ENCODE peak calls at places on chromosomes 3 and 15, in six cellular contexts. A is lower lobe of right lung, U is astrocyte of the spinal cord, X is adrenal gland, I is endothelial cell, K is tibial artery. P is an unnamed sample.

GRCh38 chr15:43911235-43911661 is 84.4 kb downstream of the WDR76 start:
- DNase-seq in K (peak; percentile 57), X (no peak), A (no peak), I (no peak), U (peak; percentile 99), P (no peak)

GRCh38 chr15:44163370-44163769 is 31.7 kb downstream of the FRMD5 start:
- DNase-seq in K (no peak), X (no peak), I (no peak), U (no peak), A (no peak), P (no peak)

GRCh38 chr15:78909791-78910228 is 35.0 kb downstream of the CTSH start:
- DNase-seq in I (peak; percentile 70), U (peak; percentile 43), X (no peak), K (no peak), A (no peak), P (no peak)

GRCh38 chr3:46709721-46710120 is 7.9 kb downstream of the PRSS50 start:
- DNase-seq in U (no peak), X (no peak), A (peak; percentile 36), K (no peak), I (no peak), P (no peak)

GRCh38 chr3:72346526-72346926 is 501.7 kb downstream of the SHQ1 start:
- DNase-seq in X (peak; percentile 26), A (no peak), U (peak; percentile 96), K (peak; percentile 41), I (no peak), P (peak; percentile 73)

GRCh38 chr3:30778923-30779322 is 115.5 kb downstream of the GADL1 start:
- DNase-seq in I (no peak), K (no peak), U (no peak), X (no peak), A (no peak), P (no peak)

GRCh38 chr15:39232512-39232911 is 348.4 kb upstream of the THBS1 start:
- DNase-seq in K (no peak), I (no peak), U (peak; percentile 83), A (no peak), X (no peak), P (no peak)

GRCh38 chr15:98823012-98823458 is 174.7 kb downstream of the IGF1R start:
- DNase-seq in U (peak; percentile 92), A (no peak), K (no peak), I (no peak), X (no peak), P (no peak)

GRCh38 chr3:70737656-70738309 is 425.3 kb upstream of the MDFIC2 start:
- DNase-seq in X (no peak), K (no peak), U (no peak), I (no peak), A (no peak), P (no peak)

GRCh38 chr3:20682573-20682972 is 496.6 kb upstream of the SGO1 start:
- DNase-seq in K (no peak), X (no peak), A (no peak), U (peak; percentile 79), I (no peak), P (no peak)

GRCh38 chr3:61666615-61667320 is 105.4 kb downstream of the PTPRG start:
- DNase-seq in K (no peak), I (no peak), U (no peak), A (no peak), X (no peak), P (no peak)

GRCh38 chr15:60328852-60329443 is 68.8 kb downstream of the ANXA2 start:
- DNase-seq in U (peak; percentile 40), I (peak; percentile 33), K (no peak), X (no peak), A (no peak), P (no peak)

GRCh38 chr3:99562138-99562537 is 76.3 kb upstream of the COL8A1 start:
- DNase-seq in U (peak; percentile 57), K (no peak), X (no peak), A (no peak), I (peak; percentile 31), P (no peak)

GRCh38 chr3:66478923-66479322 is 21.9 kb downstream of the LRIG1 start:
- DNase-seq in A (no peak), U (no peak), K (no peak), I (no peak), X (no peak), P (no peak)

GRCh38 chr3:194682651-194683310 is 2.9 kb upstream of the FAM43A start:
- DNase-seq in A (peak; percentile 60), U (peak; percentile 88), K (peak; percentile 67), I (peak; percentile 68), X (peak; percentile 77), P (peak; percentile 85)

GRCh38 chr3:106813742-106814141 is 563.5 kb upstream of the CCDC54 start:
- DNase-seq in I (no peak), K (no peak), U (no peak), X (no peak), A (no peak), P (no peak)

GRCh38 chr3:182464513-182465145 is 328.7 kb upstream of the ATP11B start:
- DNase-seq in I (no peak), U (no peak), A (no peak), K (no peak), X (no peak), P (no peak)

GRCh38 chr15:26772588-26773484 is at the start of gene GABRB3:
- DNase-seq in I (peak; percentile 45), A (peak; percentile 55), X (peak; percentile 34), U (no peak), K (no peak), P (no peak)

GRCh38 chr15:39132071-39132470 is 448.8 kb upstream of the THBS1 start:
- DNase-seq in U (no peak), A (no peak), X (no peak), I (no peak), K (no peak), P (no peak)

GRCh38 chr3:53809764-53810400 is 36.3 kb downstream of the CHDH start:
- DNase-seq in K (no peak), U (no peak), X (no peak), A (no peak), I (no peak), P (no peak)

GRCh38 chr3:25428003-25428861 is at the start of gene RARB:
- DNase-seq in A (peak; percentile 56), U (peak; percentile 97), K (peak; percentile 76), X (peak; percentile 79), I (peak; percentile 39), P (peak; percentile 84)

GRCh38 chr15:99176757-99177156 is 71.9 kb downstream of the SYNM start:
- DNase-seq in I (no peak), A (no peak), X (no peak), U (no peak), K (no peak), P (no peak)

GRCh38 chr3:69079269-69080159 is 651 bp downstream of the UBA3 start:
- DNase-seq in X (no peak), K (no peak), U (no peak), I (peak; percentile 33), A (no peak), P (no peak)

GRCh38 chr3:187292631-187293513 is 1.3 kb upstream of the MASP1 start:
- DNase-seq in X (no peak), U (no peak), K (no peak), I (no peak), A (no peak), P (no peak)

GRCh38 chr15:50181206-50181982 is 602 bp upstream of the SLC27A2 start:
- DNase-seq in U (no peak), I (no peak), K (no peak), A (no peak), X (no peak), P (no peak)

GRCh38 chr15:66702770-66703539 is 919 bp downstream of the SMAD6 start:
- DNase-seq in I (peak; percentile 28), A (peak; percentile 59), X (no peak), K (no peak), U (no peak), P (no peak)

GRCh38 chr3:119301662-119302061 is 7.5 kb downstream of the ARHGAP31 start:
- DNase-seq in U (no peak), K (no peak), I (no peak), A (peak; percentile 58), X (no peak), P (no peak)

GRCh38 chr15:99911824-99912223 is 178.6 kb upstream of the LYSMD4 start:
- DNase-seq in I (no peak), K (no peak), X (no peak), U (no peak), A (no peak), P (no peak)

GRCh38 chr3:194418671-194419070 is 19.6 kb upstream of the GP5 start:
- DNase-seq in K (no peak), U (no peak), I (no peak), X (no peak), A (no peak), P (no peak)

GRCh38 chr3:169323580-169324453 is 339.7 kb downstream of the MECOM start:
- DNase-seq in A (no peak), K (no peak), I (peak; percentile 6), U (peak; percentile 54), X (no peak), P (no peak)

GRCh38 chr15:98937413-98938104 is 70.0 kb downstream of the PGPEP1L start:
- DNase-seq in X (no peak), I (no peak), K (no peak), A (no peak), U (no peak), P (no peak)

GRCh38 chr15:98596131-98596530 is 52.2 kb upstream of the IGF1R start:
- DNase-seq in X (no peak), K (no peak), U (no peak), A (no peak), I (no peak), P (no peak)

GRCh38 chr3:124492824-124493223 is 237.4 kb upstream of the UMPS start:
- DNase-seq in A (peak; percentile 49), U (peak; percentile 37), I (peak; percentile 43), K (no peak), X (peak; percentile 71), P (no peak)
- TF ChIP-seq CTCF in A (peak; percentile 37), U (peak; percentile 38), I (no peak), K (peak; percentile 37), X (peak; percentile 50), P (no peak)

GRCh38 chr3:4885322-4885721 is 93.9 kb upstream of the BHLHE40 start:
- DNase-seq in X (no peak), A (no peak), U (peak; percentile 75), K (no peak), I (no peak), P (no peak)
- TF ChIP-seq CTCF in X (no peak), A (no peak), U (no peak), K (no peak), I (no peak), P (no peak)

GRCh38 chr3:178320481-178321352 is 215.5 kb upstream of the KCNMB2 start:
- DNase-seq in K (no peak), I (no peak), U (peak; percentile 77), A (no peak), X (peak; percentile 30), P (no peak)

GRCh38 chr3:178318440-178318839 is 217.8 kb upstream of the KCNMB2 start:
- DNase-seq in I (no peak), U (no peak), K (no peak), A (no peak), X (no peak), P (no peak)

GRCh38 chr3:178318957-178319528 is 217.2 kb upstream of the KCNMB2 start:
- DNase-seq in X (no peak), K (no peak), I (no peak), A (no peak), U (no peak), P (no peak)
- TF ChIP-seq CTCF in X (no peak), K (no peak), I (no peak), A (no peak), U (no peak), P (no peak)

GRCh38 chr3:148379763-148380162 is 317.9 kb upstream of the AGTR1 start:
- DNase-seq in X (no peak), A (no peak), K (no peak), I (peak; percentile 8), U (peak; percentile 73), P (no peak)
- TF ChIP-seq CTCF in X (peak; percentile 48), A (peak; percentile 47), K (peak; percentile 59), I (no peak), U (peak; percentile 62), P (peak; percentile 28)

P was measured in ascending aorta.